ENCODE peak calls at places on chromosomes 16 and 17, in five cellular contexts. P is A549, R is endothelial cell of umbilical vein, G is K562, D is GM12878. M is an unnamed sample.

GRCh38 chr16:88697831-88698693 is 8.1 kb downstream of the RNF166 start:
- DNase-seq in P (no peak), R (no peak), G (no peak), D (no peak), M (no peak)

GRCh38 chr17:56635640-56636039 is 42.1 kb downstream of the NOG start:
- DNase-seq in P (no peak), R (no peak), G (no peak), D (no peak), M (no peak)

GRCh38 chr16:14334366-14335105 is 263.4 kb downstream of the MRTFB start:
- DNase-seq in P (no peak), R (peak; percentile 14), G (no peak), D (no peak), M (no peak)

GRCh38 chr16:20850981-20851380 is 44.7 kb downstream of the REXO5 start:
- DNase-seq in P (no peak), R (peak; percentile 56), G (no peak), D (no peak), M (no peak)

GRCh38 chr17:79476074-79476473 is 134.8 kb downstream of the RBFOX3 start:
- DNase-seq in P (no peak), R (no peak), G (peak; percentile 28), D (no peak), M (no peak)

GRCh38 chr16:30764086-30764485 is 2.0 kb downstream of the RNF40 start:
- DNase-seq in P (no peak), R (no peak), G (no peak), D (no peak), M (no peak)

GRCh38 chr17:59753522-59754467 is 46.3 kb downstream of the VMP1 start:
- DNase-seq in P (peak; percentile 94), R (peak; percentile 95), G (peak; percentile 74), D (peak; percentile 73), M (peak; percentile 85)

GRCh38 chr17:17979778-17980177 is 7.1 kb downstream of the DRC3 start:
- DNase-seq in P (no peak), R (no peak), G (no peak), D (no peak), M (no peak)

GRCh38 chr16:78762222-78762621 is 662.8 kb downstream of the WWOX start:
- DNase-seq in P (no peak), R (no peak), G (no peak), D (no peak), M (peak; percentile 40)

GRCh38 chr17:36117505-36118382 is 14.1 kb downstream of the CCL4 start:
- DNase-seq in P (no peak), R (no peak), G (no peak), D (no peak), M (peak; percentile 8)

GRCh38 chr17:9115446-9116265 is 94.3 kb downstream of the NTN1 start:
- DNase-seq in P (peak; percentile 78), R (peak; percentile 4), G (peak; percentile 14), D (no peak), M (peak; percentile 93)

GRCh38 chr17:9121186-9121820 is 100.0 kb downstream of the NTN1 start:
- DNase-seq in P (no peak), R (no peak), G (no peak), D (no peak), M (peak; percentile 12)

GRCh38 chr17:9116311-9116820 is 95.1 kb downstream of the NTN1 start:
- DNase-seq in P (no peak), R (no peak), G (no peak), D (no peak), M (peak; percentile 5)

GRCh38 chr17:9120471-9120870 is 99.2 kb downstream of the NTN1 start:
- DNase-seq in P (peak; percentile 19), R (no peak), G (peak; percentile 14), D (no peak), M (peak; percentile 23)

GRCh38 chr17:9116861-9117568 is 95.7 kb downstream of the NTN1 start:
- DNase-seq in P (no peak), R (no peak), G (no peak), D (no peak), M (peak; percentile 1)
- TF ChIP-seq CTCF in P (no peak), R (no peak), G (no peak), D (no peak), M (no peak)

GRCh38 chr16:22190169-22191088 is 15.6 kb upstream of the EEF2K start:
- DNase-seq in P (peak; percentile 100), R (peak; percentile 100), G (peak; percentile 95), D (peak; percentile 98), M (peak; percentile 97)
- TF ChIP-seq MYC in P (peak; percentile 34), R (no peak), G (peak; percentile 15), D (no peak), M (peak; percentile 45)

DNA sequence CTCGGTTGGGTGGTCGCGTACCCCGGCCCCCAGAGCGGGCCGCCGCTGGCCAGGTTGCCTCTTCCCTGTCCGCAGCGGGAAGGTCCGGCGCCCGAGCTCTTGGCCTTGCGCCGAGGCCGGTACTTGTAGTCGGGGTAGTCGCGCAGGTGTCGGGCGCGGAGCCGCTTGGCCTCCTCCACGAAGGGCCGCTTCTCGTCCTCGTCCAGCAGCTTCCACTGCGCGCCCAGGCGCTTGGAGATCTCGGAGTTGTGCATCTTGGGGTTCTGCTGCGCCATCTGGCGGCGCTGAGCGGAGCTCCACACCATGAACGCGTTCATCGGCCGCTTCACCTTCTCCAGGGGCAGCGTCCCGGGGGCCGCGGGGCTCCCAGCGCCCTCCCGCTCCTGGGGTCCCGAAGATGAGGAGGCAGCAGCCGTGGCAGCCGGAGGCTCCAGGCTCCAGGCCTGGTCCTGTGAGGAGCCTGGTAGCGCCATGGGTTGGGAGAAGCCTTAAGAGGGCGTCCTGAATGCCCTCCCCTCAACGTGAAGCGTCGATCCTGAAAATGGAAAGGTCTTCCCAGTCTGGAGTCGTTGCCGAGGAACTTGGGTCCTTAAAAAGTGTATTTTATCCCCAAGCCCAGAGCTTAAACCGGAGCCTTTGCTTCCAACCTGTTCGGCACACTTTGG is 558 bp downstream of the SOX15 start:
- DNase-seq in P (peak; percentile 72), R (peak; percentile 78), G (no peak), D (no peak), M (no peak)
- TF ChIP-seq CTCF in P (peak; percentile 46), R (peak; percentile 94), G (no peak), D (peak; percentile 55), M (no peak)

GRCh38 chr17:31496601-31497000 is 105.1 kb downstream of the RAB11FIP4 start:
- DNase-seq in P (no peak), R (no peak), G (no peak), D (no peak), M (no peak)

GRCh38 chr17:31496097-31496496 is 104.6 kb downstream of the RAB11FIP4 start:
- DNase-seq in P (no peak), R (no peak), G (no peak), D (no peak), M (no peak)

GRCh38 chr17:31497994-31498826 is 106.7 kb downstream of the RAB11FIP4 start:
- DNase-seq in P (no peak), R (no peak), G (peak; percentile 64), D (no peak), M (no peak)

GRCh38 chr17:31497431-31497830 is 106.0 kb downstream of the RAB11FIP4 start:
- DNase-seq in P (no peak), R (no peak), G (no peak), D (no peak), M (no peak)

GRCh38 chr17:31499771-31500554 is 108.5 kb downstream of the RAB11FIP4 start:
- DNase-seq in P (no peak), R (no peak), G (no peak), D (no peak), M (no peak)
- TF ChIP-seq MYC in P (no peak), R (no peak), G (no peak), D (no peak), M (no peak)

GRCh38 chr17:74645010-74645409 is 21.5 kb upstream of the CD300E start:
- DNase-seq in P (no peak), R (no peak), G (no peak), D (no peak), M (peak; percentile 40)

GRCh38 chr17:74643826-74644225 is 20.3 kb upstream of the CD300E start:
- DNase-seq in P (no peak), R (no peak), G (no peak), D (no peak), M (no peak)

GRCh38 chr17:74647871-74648672 is 24.5 kb upstream of the CD300E start:
- DNase-seq in P (no peak), R (no peak), G (no peak), D (no peak), M (no peak)

GRCh38 chr17:74644419-74644818 is 20.9 kb upstream of the CD300E start:
- DNase-seq in P (no peak), R (no peak), G (no peak), D (no peak), M (no peak)

GRCh38 chr17:74646231-74646630 is 22.7 kb upstream of the CD300E start:
- DNase-seq in P (peak; percentile 62), R (no peak), G (peak; percentile 16), D (no peak), M (peak; percentile 69)
- TF ChIP-seq CTCF in P (peak; percentile 51), R (no peak), G (peak; percentile 8), D (peak; percentile 46), M (peak; percentile 72)

GRCh38 chr17:40909755-40910154 is 24.7 kb upstream of the KRT20 start:
- DNase-seq in P (no peak), R (no peak), G (no peak), D (no peak), M (no peak)
- TF ChIP-seq MYC in P (no peak), R (no peak), G (no peak), D (no peak), M (no peak)

GRCh38 chr17:31521632-31522283 is 130.3 kb downstream of the RAB11FIP4 start:
- DNase-seq in P (no peak), R (no peak), G (no peak), D (no peak), M (no peak)

GRCh38 chr17:31518478-31518877 is 127.0 kb downstream of the RAB11FIP4 start:
- DNase-seq in P (no peak), R (no peak), G (no peak), D (no peak), M (no peak)

GRCh38 chr17:31513731-31514427 is 122.4 kb downstream of the RAB11FIP4 start:
- DNase-seq in P (no peak), R (no peak), G (no peak), D (no peak), M (no peak)

GRCh38 chr17:31515226-31515759 is 123.8 kb downstream of the RAB11FIP4 start:
- DNase-seq in P (no peak), R (no peak), G (no peak), D (no peak), M (no peak)

DNA sequence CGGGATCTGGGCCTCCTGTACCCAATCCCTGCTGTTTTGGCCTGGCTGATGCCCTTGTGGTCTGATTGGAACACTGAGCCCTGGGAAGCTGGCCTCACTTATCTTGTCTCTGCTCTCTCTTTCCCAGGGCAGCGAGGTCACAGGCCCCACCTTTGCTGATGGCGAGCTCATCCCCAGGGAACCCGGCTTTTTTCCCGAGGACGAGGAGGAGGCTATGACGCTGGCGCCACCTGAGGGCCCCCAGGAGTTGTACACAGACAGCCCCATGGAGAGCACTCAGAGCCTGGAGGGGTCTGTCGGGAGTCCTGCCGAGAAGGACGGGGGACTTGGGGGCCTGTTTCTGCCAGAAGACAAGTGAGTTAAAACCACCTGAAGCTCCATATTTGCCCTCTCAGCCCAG is 126.0 kb downstream of the RAB11FIP4 start:
- DNase-seq in P (peak; percentile 34), R (no peak), G (no peak), D (no peak), M (peak; percentile 51)
- TF ChIP-seq CTCF in P (peak; percentile 35), R (no peak), G (peak; percentile 66), D (peak; percentile 39), M (peak; percentile 63)

GRCh38 chr16:66902648-66903543 is 15.8 kb downstream of the CDH16 start:
- DNase-seq in P (no peak), R (no peak), G (no peak), D (no peak), M (no peak)
- TF ChIP-seq MYC in P (no peak), R (no peak), G (no peak), D (no peak), M (no peak)

GRCh38 chr16:16861546-16861945 is 482.6 kb downstream of the NPIPA7 start:
- DNase-seq in P (peak; percentile 52), R (no peak), G (peak; percentile 54), D (peak; percentile 46), M (peak; percentile 49)
- TF ChIP-seq CTCF in P (peak; percentile 78), R (peak; percentile 35), G (peak; percentile 79), D (peak; percentile 86), M (peak; percentile 73)

M was measured in NB4.